ENCODE peak calls at places on chromosomes 5 and 9, in ten cellular contexts. One of them, this sample, is unnamed.

GRCh38 chr5:144187699-144188294 is 17.1 kb downstream of the KCTD16 start:
- DNase-seq in endothelial cell of umbilical vein: peak; percentile 92
- DNase-seq in sigmoid colon: peak; percentile 81
- DNase-seq in breast epithelium: peak; percentile 34
- DNase-seq in GM23338: no peak
- DNase-seq in HCT116: no peak
- DNase-seq in prostate gland: peak; percentile 12
- DNase-seq in transverse colon: peak; percentile 69
- DNase-seq in suprapubic skin: no peak
- DNase-seq in HepG2: peak; percentile 27
- DNase-seq in this sample: peak; percentile 87

GRCh38 chr5:50711280-50711679 is 44.8 kb downstream of the PARP8 start:
- DNase-seq in endothelial cell of umbilical vein: no peak
- DNase-seq in sigmoid colon: no peak
- DNase-seq in breast epithelium: no peak
- DNase-seq in GM23338: no peak
- DNase-seq in HCT116: no peak
- DNase-seq in prostate gland: peak; percentile 8
- DNase-seq in transverse colon: peak; percentile 53
- DNase-seq in suprapubic skin: no peak
- DNase-seq in HepG2: no peak
- DNase-seq in this sample: no peak

GRCh38 chr9:6757988-6758417 is 230 bp downstream of the KDM4C start:
- DNase-seq in endothelial cell of umbilical vein: no peak
- DNase-seq in sigmoid colon: no peak
- DNase-seq in breast epithelium: no peak
- DNase-seq in GM23338: peak; percentile 97
- DNase-seq in HCT116: no peak
- DNase-seq in prostate gland: no peak
- DNase-seq in transverse colon: no peak
- DNase-seq in suprapubic skin: peak; percentile 96
- DNase-seq in HepG2: no peak
- DNase-seq in this sample: no peak

GRCh38 chr5:109711681-109712080 is 22.0 kb downstream of the MAN2A1 start:
- DNase-seq in endothelial cell of umbilical vein: no peak
- DNase-seq in sigmoid colon: no peak
- DNase-seq in breast epithelium: no peak
- DNase-seq in GM23338: no peak
- DNase-seq in HCT116: no peak
- DNase-seq in prostate gland: no peak
- DNase-seq in transverse colon: no peak
- DNase-seq in suprapubic skin: no peak
- DNase-seq in HepG2: no peak
- DNase-seq in this sample: no peak

GRCh38 chr5:154368041-154368800 is 77.6 kb upstream of the SAP30L start:
- DNase-seq in endothelial cell of umbilical vein: peak; percentile 86
- DNase-seq in sigmoid colon: peak; percentile 70
- DNase-seq in breast epithelium: peak; percentile 71
- DNase-seq in GM23338: peak; percentile 88
- DNase-seq in HCT116: peak; percentile 89
- DNase-seq in prostate gland: peak; percentile 12
- DNase-seq in transverse colon: no peak
- DNase-seq in suprapubic skin: no peak
- DNase-seq in HepG2: peak; percentile 74
- DNase-seq in this sample: no peak

GRCh38 chr5:51889703-51890102 is 506.5 kb downstream of the ISL1 start:
- DNase-seq in endothelial cell of umbilical vein: no peak
- DNase-seq in sigmoid colon: no peak
- DNase-seq in breast epithelium: no peak
- DNase-seq in GM23338: no peak
- DNase-seq in HCT116: no peak
- DNase-seq in prostate gland: no peak
- DNase-seq in transverse colon: no peak
- DNase-seq in suprapubic skin: no peak
- DNase-seq in HepG2: no peak
- DNase-seq in this sample: no peak

GRCh38 chr9:13450723-13451122 is 171.2 kb upstream of the MPDZ start:
- DNase-seq in endothelial cell of umbilical vein: no peak
- DNase-seq in sigmoid colon: no peak
- DNase-seq in breast epithelium: no peak
- DNase-seq in GM23338: no peak
- DNase-seq in HCT116: no peak
- DNase-seq in prostate gland: no peak
- DNase-seq in transverse colon: no peak
- DNase-seq in suprapubic skin: no peak
- DNase-seq in HepG2: no peak
- DNase-seq in this sample: no peak

GRCh38 chr9:133098104-133098754 is 22.8 kb downstream of the RALGDS start:
- DNase-seq in endothelial cell of umbilical vein: no peak
- DNase-seq in sigmoid colon: peak; percentile 63
- DNase-seq in breast epithelium: no peak
- DNase-seq in GM23338: no peak
- DNase-seq in HCT116: no peak
- DNase-seq in prostate gland: no peak
- DNase-seq in transverse colon: no peak
- DNase-seq in suprapubic skin: no peak
- DNase-seq in HepG2: no peak
- DNase-seq in this sample: peak; percentile 58

GRCh38 chr5:105836263-105836662 is 1834.5 kb downstream of the EFNA5 start:
- DNase-seq in endothelial cell of umbilical vein: no peak
- DNase-seq in sigmoid colon: no peak
- DNase-seq in breast epithelium: no peak
- DNase-seq in GM23338: no peak
- DNase-seq in HCT116: no peak
- DNase-seq in prostate gland: no peak
- DNase-seq in transverse colon: no peak
- DNase-seq in suprapubic skin: no peak
- DNase-seq in HepG2: no peak
- DNase-seq in this sample: no peak

GRCh38 chr5:93078082-93079038 is 502.7 kb downstream of the NR2F1-AS1 start:
- DNase-seq in endothelial cell of umbilical vein: peak; percentile 99
- DNase-seq in sigmoid colon: peak; percentile 85
- DNase-seq in breast epithelium: peak; percentile 18
- DNase-seq in GM23338: no peak
- DNase-seq in HCT116: peak; percentile 99
- DNase-seq in prostate gland: peak; percentile 17
- DNase-seq in transverse colon: peak; percentile 9
- DNase-seq in suprapubic skin: no peak
- DNase-seq in HepG2: peak; percentile 98
- DNase-seq in this sample: no peak

GRCh38 chr9:21326526-21327139 is 8.6 kb downstream of the KLHL9 start:
- DNase-seq in endothelial cell of umbilical vein: peak; percentile 54
- DNase-seq in sigmoid colon: no peak
- DNase-seq in breast epithelium: no peak
- DNase-seq in GM23338: peak; percentile 73
- DNase-seq in HCT116: no peak
- DNase-seq in prostate gland: no peak
- DNase-seq in transverse colon: no peak
- DNase-seq in suprapubic skin: no peak
- DNase-seq in HepG2: peak; percentile 39
- DNase-seq in this sample: no peak

GRCh38 chr5:62587737-62588136 is 9.1 kb downstream of the LRRC70 start:
- DNase-seq in endothelial cell of umbilical vein: no peak
- DNase-seq in sigmoid colon: no peak
- DNase-seq in breast epithelium: no peak
- DNase-seq in GM23338: no peak
- DNase-seq in HCT116: no peak
- DNase-seq in prostate gland: no peak
- DNase-seq in transverse colon: no peak
- DNase-seq in suprapubic skin: no peak
- DNase-seq in HepG2: peak; percentile 12
- DNase-seq in this sample: no peak

GRCh38 chr9:27785714-27786100 is 212.4 kb upstream of the C9orf72 start:
- DNase-seq in endothelial cell of umbilical vein: no peak
- DNase-seq in sigmoid colon: no peak
- DNase-seq in breast epithelium: no peak
- DNase-seq in GM23338: no peak
- DNase-seq in HCT116: no peak
- DNase-seq in prostate gland: no peak
- DNase-seq in transverse colon: no peak
- DNase-seq in suprapubic skin: no peak
- DNase-seq in HepG2: no peak
- DNase-seq in this sample: no peak

GRCh38 chr9:128707446-128707845 is 5.1 kb downstream of the PKN3 start:
- DNase-seq in endothelial cell of umbilical vein: no peak
- DNase-seq in sigmoid colon: peak; percentile 3
- DNase-seq in breast epithelium: no peak
- DNase-seq in GM23338: no peak
- DNase-seq in HCT116: no peak
- DNase-seq in prostate gland: no peak
- DNase-seq in transverse colon: no peak
- DNase-seq in suprapubic skin: no peak
- DNase-seq in HepG2: no peak
- DNase-seq in this sample: peak; percentile 34

GRCh38 chr5:134026521-134027202 is 21.9 kb upstream of the VDAC1 start:
- DNase-seq in endothelial cell of umbilical vein: peak; percentile 44
- DNase-seq in sigmoid colon: no peak
- DNase-seq in breast epithelium: peak; percentile 68
- DNase-seq in GM23338: peak; percentile 91
- DNase-seq in HCT116: peak; percentile 56
- DNase-seq in prostate gland: peak; percentile 58
- DNase-seq in transverse colon: peak; percentile 75
- DNase-seq in suprapubic skin: no peak
- DNase-seq in HepG2: peak; percentile 75
- DNase-seq in this sample: peak; percentile 70

GRCh38 chr9:124274228-124274627 is 16.5 kb downstream of the NEK6 start:
- DNase-seq in endothelial cell of umbilical vein: no peak
- DNase-seq in sigmoid colon: no peak
- DNase-seq in breast epithelium: no peak
- DNase-seq in GM23338: no peak
- DNase-seq in HCT116: no peak
- DNase-seq in prostate gland: no peak
- DNase-seq in transverse colon: no peak
- DNase-seq in suprapubic skin: no peak
- DNase-seq in HepG2: no peak
- DNase-seq in this sample: no peak
- TF ChIP-seq POLR2AphosphoS5 in endothelial cell of umbilical vein: no peak
- TF ChIP-seq POLR2AphosphoS5 in sigmoid colon: no peak
- TF ChIP-seq POLR2AphosphoS5 in breast epithelium: no peak
- TF ChIP-seq POLR2AphosphoS5 in GM23338: no peak
- TF ChIP-seq POLR2AphosphoS5 in HCT116: no peak
- TF ChIP-seq POLR2AphosphoS5 in prostate gland: no peak
- TF ChIP-seq POLR2AphosphoS5 in transverse colon: no peak
- TF ChIP-seq POLR2AphosphoS5 in suprapubic skin: no peak
- TF ChIP-seq POLR2AphosphoS5 in HepG2: no peak
- TF ChIP-seq POLR2AphosphoS5 in this sample: no peak

GRCh38 chr9:105328296-105328695 is 83.8 kb downstream of the SLC44A1 start:
- DNase-seq in endothelial cell of umbilical vein: no peak
- DNase-seq in sigmoid colon: no peak
- DNase-seq in breast epithelium: no peak
- DNase-seq in GM23338: no peak
- DNase-seq in HCT116: no peak
- DNase-seq in prostate gland: no peak
- DNase-seq in transverse colon: no peak
- DNase-seq in suprapubic skin: no peak
- DNase-seq in HepG2: no peak
- DNase-seq in this sample: no peak

GRCh38 chr9:105330201-105330600 is 85.8 kb downstream of the SLC44A1 start:
- DNase-seq in endothelial cell of umbilical vein: peak; percentile 5
- DNase-seq in sigmoid colon: no peak
- DNase-seq in breast epithelium: no peak
- DNase-seq in GM23338: no peak
- DNase-seq in HCT116: no peak
- DNase-seq in prostate gland: no peak
- DNase-seq in transverse colon: no peak
- DNase-seq in suprapubic skin: no peak
- DNase-seq in HepG2: peak; percentile 18
- DNase-seq in this sample: no peak

GRCh38 chr9:105328872-105329728 is 84.6 kb downstream of the SLC44A1 start:
- DNase-seq in endothelial cell of umbilical vein: no peak
- DNase-seq in sigmoid colon: no peak
- DNase-seq in breast epithelium: no peak
- DNase-seq in GM23338: no peak
- DNase-seq in HCT116: no peak
- DNase-seq in prostate gland: no peak
- DNase-seq in transverse colon: no peak
- DNase-seq in suprapubic skin: no peak
- DNase-seq in HepG2: no peak
- DNase-seq in this sample: no peak

GRCh38 chr9:105330755-105331154 is 86.3 kb downstream of the SLC44A1 start:
- DNase-seq in endothelial cell of umbilical vein: peak; percentile 12
- DNase-seq in sigmoid colon: no peak
- DNase-seq in breast epithelium: no peak
- DNase-seq in GM23338: no peak
- DNase-seq in HCT116: no peak
- DNase-seq in prostate gland: no peak
- DNase-seq in transverse colon: no peak
- DNase-seq in suprapubic skin: no peak
- DNase-seq in HepG2: peak; percentile 89
- DNase-seq in this sample: no peak

GRCh38 chr9:105329729-105330082 is 85.3 kb downstream of the SLC44A1 start:
- DNase-seq in endothelial cell of umbilical vein: no peak
- DNase-seq in sigmoid colon: no peak
- DNase-seq in breast epithelium: no peak
- DNase-seq in GM23338: no peak
- DNase-seq in HCT116: no peak
- DNase-seq in prostate gland: no peak
- DNase-seq in transverse colon: no peak
- DNase-seq in suprapubic skin: no peak
- DNase-seq in HepG2: no peak
- DNase-seq in this sample: no peak
- H3K27ac ChIP-seq in endothelial cell of umbilical vein: no peak overlapping the region
- H3K27ac ChIP-seq in sigmoid colon: no peak overlapping the region
- H3K27ac ChIP-seq in breast epithelium: no peak overlapping the region
- H3K27ac ChIP-seq in GM23338: no peak overlapping the region
- H3K27ac ChIP-seq in HCT116: no peak overlapping the region
- H3K27ac ChIP-seq in prostate gland: no peak overlapping the region
- H3K27ac ChIP-seq in transverse colon: no peak overlapping the region
- H3K27ac ChIP-seq in suprapubic skin: peak overlapping the region; percentile 39
- H3K27ac ChIP-seq in HepG2: peak overlapping the region; percentile 69
- H3K27ac ChIP-seq in this sample: no peak overlapping the region

DNA sequence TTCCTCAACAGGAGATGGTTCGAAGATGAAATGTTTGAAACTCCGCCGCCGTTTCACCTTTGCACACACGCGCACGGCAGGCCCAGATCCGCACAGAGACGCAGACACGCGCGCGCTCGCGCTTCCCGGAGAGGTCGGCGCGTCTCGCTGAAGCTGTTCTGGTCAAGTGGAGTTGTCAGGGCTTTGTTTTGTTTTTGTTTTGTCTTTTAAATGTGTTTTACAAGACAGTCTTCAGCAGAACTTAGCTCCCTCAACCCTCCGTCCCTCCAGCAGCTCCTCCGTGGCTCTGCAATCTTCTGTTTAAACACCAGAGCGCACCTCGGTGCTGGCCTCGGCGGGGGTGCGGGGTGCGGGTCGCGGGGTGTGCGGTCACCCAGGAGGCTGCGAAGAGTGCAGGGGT is 5.3 kb upstream of the IRX2 start:
- DNase-seq in endothelial cell of umbilical vein: no peak
- DNase-seq in sigmoid colon: no peak
- DNase-seq in breast epithelium: no peak
- DNase-seq in GM23338: peak; percentile 71
- DNase-seq in HCT116: no peak
- DNase-seq in prostate gland: no peak
- DNase-seq in transverse colon: no peak
- DNase-seq in suprapubic skin: no peak
- DNase-seq in HepG2: no peak
- DNase-seq in this sample: no peak
- H3K27me3 ChIP-seq in endothelial cell of umbilical vein: peaks cover 59% of the 10 kb centered on the region
- H3K27me3 ChIP-seq in sigmoid colon: peaks cover 69% of the 10 kb centered on the region
- H3K27me3 ChIP-seq in breast epithelium: peaks cover 3% of the 10 kb centered on the region
- H3K27me3 ChIP-seq in GM23338: peaks cover 85% of the 10 kb centered on the region
- H3K27me3 ChIP-seq in HCT116: no peaks in the 10 kb centered on the region
- H3K27me3 ChIP-seq in prostate gland: peaks cover 7% of the 10 kb centered on the region
- H3K27me3 ChIP-seq in transverse colon: peaks cover 97% of the 10 kb centered on the region
- H3K27me3 ChIP-seq in suprapubic skin: peaks cover 28% of the 10 kb centered on the region
- H3K27me3 ChIP-seq in HepG2: no peaks in the 10 kb centered on the region
- H3K27me3 ChIP-seq in this sample: peaks cover 82% of the 10 kb centered on the region

GRCh38 chr9:130555968-130556367 is 23.4 kb upstream of the FUBP3 start:
- DNase-seq in endothelial cell of umbilical vein: no peak
- DNase-seq in sigmoid colon: no peak
- DNase-seq in breast epithelium: peak; percentile 20
- DNase-seq in GM23338: no peak
- DNase-seq in HCT116: no peak
- DNase-seq in prostate gland: no peak
- DNase-seq in transverse colon: no peak
- DNase-seq in suprapubic skin: no peak
- DNase-seq in HepG2: no peak
- DNase-seq in this sample: peak; percentile 15
- TF ChIP-seq POLR2AphosphoS5 in endothelial cell of umbilical vein: no peak
- TF ChIP-seq POLR2AphosphoS5 in sigmoid colon: no peak
- TF ChIP-seq POLR2AphosphoS5 in breast epithelium: no peak
- TF ChIP-seq POLR2AphosphoS5 in GM23338: no peak
- TF ChIP-seq POLR2AphosphoS5 in HCT116: no peak
- TF ChIP-seq POLR2AphosphoS5 in prostate gland: no peak
- TF ChIP-seq POLR2AphosphoS5 in transverse colon: no peak
- TF ChIP-seq POLR2AphosphoS5 in suprapubic skin: no peak
- TF ChIP-seq POLR2AphosphoS5 in HepG2: no peak
- TF ChIP-seq POLR2AphosphoS5 in this sample: no peak

This sample was measured in spleen.